ENCODE peak calls at places on chromosomes 5 and 9, in five cellular contexts. One of them, this sample, is unnamed.

GRCh38 chr5:128674837-128675446 is 136.9 kb upstream of the FBN2 start:
- DNase-seq in SK-N-SH: peak; percentile 41
- DNase-seq in GM23338: peak; percentile 75
- DNase-seq in HCT116: peak; percentile 50
- DNase-seq in PC-3: peak; percentile 84
- DNase-seq in this sample: peak; percentile 36

GRCh38 chr9:89655990-89656657 is 51.3 kb downstream of the GADD45G start:
- DNase-seq in SK-N-SH: no peak
- DNase-seq in GM23338: no peak
- DNase-seq in HCT116: no peak
- DNase-seq in PC-3: no peak
- DNase-seq in this sample: no peak

GRCh38 chr5:37615184-37615583 is 224.7 kb downstream of the GDNF start:
- DNase-seq in SK-N-SH: no peak
- DNase-seq in GM23338: no peak
- DNase-seq in HCT116: no peak
- DNase-seq in PC-3: no peak
- DNase-seq in this sample: no peak

GRCh38 chr5:122701640-122702523 is 73.0 kb upstream of the SNX2 start:
- DNase-seq in SK-N-SH: no peak
- DNase-seq in GM23338: no peak
- DNase-seq in HCT116: no peak
- DNase-seq in PC-3: no peak
- DNase-seq in this sample: peak; percentile 45

GRCh38 chr5:151721087-151721646 is 34.5 kb upstream of the SPARC start:
- DNase-seq in SK-N-SH: no peak
- DNase-seq in GM23338: no peak
- DNase-seq in HCT116: no peak
- DNase-seq in PC-3: no peak
- DNase-seq in this sample: no peak

GRCh38 chr9:104911029-104911607 is 16.8 kb downstream of the ABCA1 start:
- DNase-seq in SK-N-SH: no peak
- DNase-seq in GM23338: no peak
- DNase-seq in HCT116: no peak
- DNase-seq in PC-3: peak; percentile 48
- DNase-seq in this sample: peak; percentile 41

GRCh38 chr9:96027271-96028131 is 152.0 kb downstream of the ERCC6L2 start:
- DNase-seq in SK-N-SH: peak; percentile 41
- DNase-seq in GM23338: peak; percentile 65
- DNase-seq in HCT116: no peak
- DNase-seq in PC-3: no peak
- DNase-seq in this sample: no peak

GRCh38 chr5:2015961-2016360 is 133.2 kb upstream of the IRX4 start:
- DNase-seq in SK-N-SH: no peak
- DNase-seq in GM23338: no peak
- DNase-seq in HCT116: no peak
- DNase-seq in PC-3: no peak
- DNase-seq in this sample: no peak

GRCh38 chr9:83062653-83063527 is at the start of gene RASEF:
- DNase-seq in SK-N-SH: peak; percentile 86
- DNase-seq in GM23338: peak; percentile 88
- DNase-seq in HCT116: no peak
- DNase-seq in PC-3: peak; percentile 71
- DNase-seq in this sample: no peak

GRCh38 chr5:82939326-82939725 is 137.9 kb downstream of the TMEM167A start:
- DNase-seq in SK-N-SH: no peak
- DNase-seq in GM23338: no peak
- DNase-seq in HCT116: no peak
- DNase-seq in PC-3: no peak
- DNase-seq in this sample: no peak

GRCh38 chr9:25939116-25939515 is 260.9 kb upstream of the TUSC1 start:
- DNase-seq in SK-N-SH: no peak
- DNase-seq in GM23338: no peak
- DNase-seq in HCT116: no peak
- DNase-seq in PC-3: no peak
- DNase-seq in this sample: no peak

GRCh38 chr5:169003721-169004481 is 297.0 kb downstream of the SLIT3 start:
- DNase-seq in SK-N-SH: peak; percentile 72
- DNase-seq in GM23338: peak; percentile 52
- DNase-seq in HCT116: no peak
- DNase-seq in PC-3: no peak
- DNase-seq in this sample: no peak

GRCh38 chr9:116198344-116198743 is 44.8 kb downstream of the PAPPA start:
- DNase-seq in SK-N-SH: no peak
- DNase-seq in GM23338: no peak
- DNase-seq in HCT116: no peak
- DNase-seq in PC-3: no peak
- DNase-seq in this sample: no peak

GRCh38 chr5:167633931-167634341 is 657.5 kb upstream of the WWC1 start:
- DNase-seq in SK-N-SH: no peak
- DNase-seq in GM23338: no peak
- DNase-seq in HCT116: no peak
- DNase-seq in PC-3: no peak
- DNase-seq in this sample: no peak

GRCh38 chr5:53679261-53679660 is 118.8 kb downstream of the NDUFS4 start:
- DNase-seq in SK-N-SH: no peak
- DNase-seq in GM23338: peak; percentile 5
- DNase-seq in HCT116: no peak
- DNase-seq in PC-3: no peak
- DNase-seq in this sample: no peak

GRCh38 chr9:81455826-81456225 is 233.5 kb downstream of the TLE1 start:
- DNase-seq in SK-N-SH: no peak
- DNase-seq in GM23338: no peak
- DNase-seq in HCT116: no peak
- DNase-seq in PC-3: no peak
- DNase-seq in this sample: no peak

DNA sequence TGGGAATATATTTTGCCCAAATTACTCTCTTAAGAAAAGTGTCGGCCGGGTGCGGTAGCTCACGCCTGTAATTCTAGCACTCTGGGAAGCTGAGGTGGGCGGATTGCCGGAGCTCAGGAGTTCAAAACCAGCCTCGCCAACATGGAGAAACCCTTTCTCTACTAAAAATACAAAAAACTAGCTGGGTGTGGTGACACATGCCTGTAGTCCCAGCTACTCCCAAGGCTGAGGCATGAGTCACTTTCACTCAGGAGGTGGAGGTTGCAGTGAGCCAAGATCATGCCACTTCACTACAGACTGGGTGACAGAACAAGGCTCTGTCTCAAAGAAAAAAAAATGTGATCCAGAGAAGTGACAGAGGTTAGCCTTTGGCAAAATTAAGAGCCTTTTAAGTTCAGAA is 26.4 kb upstream of the TMEM171 start:
- DNase-seq in SK-N-SH: no peak
- DNase-seq in GM23338: no peak
- DNase-seq in HCT116: peak; percentile 59
- DNase-seq in PC-3: peak; percentile 74
- DNase-seq in this sample: no peak
- TF ChIP-seq EZH2phosphoT487 in SK-N-SH: no peak
- TF ChIP-seq EZH2phosphoT487 in GM23338: no peak
- TF ChIP-seq EZH2phosphoT487 in HCT116: no peak
- TF ChIP-seq EZH2phosphoT487 in PC-3: no peak
- TF ChIP-seq EZH2phosphoT487 in this sample: no peak

DNA sequence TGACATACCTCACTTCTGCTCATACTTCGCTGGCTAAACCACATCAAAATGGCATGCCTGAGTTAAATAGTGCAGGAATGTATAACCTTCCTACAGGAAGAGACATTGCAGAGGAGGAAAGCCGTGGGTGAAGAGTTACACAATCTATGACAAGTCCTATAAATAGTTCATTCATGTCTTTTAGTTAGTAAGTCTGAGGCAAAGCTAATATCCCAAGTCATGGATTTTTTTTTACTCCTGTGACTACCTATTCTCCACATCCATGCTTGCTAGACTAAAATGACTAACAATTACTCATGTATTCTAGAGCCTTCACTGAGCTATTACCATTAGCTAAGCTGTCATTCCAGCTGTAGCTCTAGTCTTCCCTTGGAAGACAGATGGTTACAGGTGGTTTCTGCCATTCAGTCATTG is 391.3 kb downstream of the NR2F1-AS1 start:
- DNase-seq in SK-N-SH: no peak
- DNase-seq in GM23338: no peak
- DNase-seq in HCT116: peak; percentile 78
- DNase-seq in PC-3: peak; percentile 97
- DNase-seq in this sample: no peak
- H3K4me1 ChIP-seq in SK-N-SH: peaks cover 6% of the 10 kb centered on the region
- H3K4me1 ChIP-seq in GM23338: no peaks in the 10 kb centered on the region
- H3K4me1 ChIP-seq in HCT116: peaks cover 88% of the 10 kb centered on the region
- H3K4me1 ChIP-seq in PC-3: peaks cover 66% of the 10 kb centered on the region
- H3K4me1 ChIP-seq in this sample: no peaks in the 10 kb centered on the region

DNA sequence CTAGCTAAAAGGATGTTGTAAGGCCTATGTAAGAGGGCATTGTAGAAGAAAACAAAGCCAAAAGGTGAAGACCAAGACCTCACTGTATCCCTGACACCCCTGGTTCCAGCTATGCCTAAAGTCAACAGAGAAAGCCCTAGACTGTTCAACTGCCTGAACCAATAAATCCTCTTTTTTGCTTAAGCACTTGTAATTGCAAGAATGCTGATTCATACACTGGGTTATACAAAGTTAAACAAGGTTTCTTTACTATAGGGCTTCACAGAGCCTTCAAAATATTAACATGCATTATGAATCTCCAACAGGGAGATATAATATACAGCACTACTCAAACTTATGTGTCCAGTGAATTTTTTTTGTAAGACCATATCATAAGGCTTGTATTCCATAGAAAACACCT is 112.3 kb downstream of the SAXO1 start:
- DNase-seq in SK-N-SH: no peak
- DNase-seq in GM23338: no peak
- DNase-seq in HCT116: no peak
- DNase-seq in PC-3: no peak
- DNase-seq in this sample: no peak
- H3K9me2 ChIP-seq in SK-N-SH: no peaks in the 10 kb centered on the region
- H3K9me2 ChIP-seq in GM23338: peaks cover 6% of the 10 kb centered on the region
- H3K9me2 ChIP-seq in HCT116: no peaks in the 10 kb centered on the region
- H3K9me2 ChIP-seq in PC-3: no peaks in the 10 kb centered on the region
- H3K9me2 ChIP-seq in this sample: no peaks in the 10 kb centered on the region

GRCh38 chr5:74311961-74312360 is 328.6 kb downstream of the ENC1 start:
- DNase-seq in SK-N-SH: no peak
- DNase-seq in GM23338: no peak
- DNase-seq in HCT116: no peak
- DNase-seq in PC-3: no peak
- DNase-seq in this sample: no peak
- TF ChIP-seq EZH2phosphoT487 in SK-N-SH: no peak
- TF ChIP-seq EZH2phosphoT487 in GM23338: no peak
- TF ChIP-seq EZH2phosphoT487 in HCT116: no peak
- TF ChIP-seq EZH2phosphoT487 in PC-3: no peak
- TF ChIP-seq EZH2phosphoT487 in this sample: no peak

DNA sequence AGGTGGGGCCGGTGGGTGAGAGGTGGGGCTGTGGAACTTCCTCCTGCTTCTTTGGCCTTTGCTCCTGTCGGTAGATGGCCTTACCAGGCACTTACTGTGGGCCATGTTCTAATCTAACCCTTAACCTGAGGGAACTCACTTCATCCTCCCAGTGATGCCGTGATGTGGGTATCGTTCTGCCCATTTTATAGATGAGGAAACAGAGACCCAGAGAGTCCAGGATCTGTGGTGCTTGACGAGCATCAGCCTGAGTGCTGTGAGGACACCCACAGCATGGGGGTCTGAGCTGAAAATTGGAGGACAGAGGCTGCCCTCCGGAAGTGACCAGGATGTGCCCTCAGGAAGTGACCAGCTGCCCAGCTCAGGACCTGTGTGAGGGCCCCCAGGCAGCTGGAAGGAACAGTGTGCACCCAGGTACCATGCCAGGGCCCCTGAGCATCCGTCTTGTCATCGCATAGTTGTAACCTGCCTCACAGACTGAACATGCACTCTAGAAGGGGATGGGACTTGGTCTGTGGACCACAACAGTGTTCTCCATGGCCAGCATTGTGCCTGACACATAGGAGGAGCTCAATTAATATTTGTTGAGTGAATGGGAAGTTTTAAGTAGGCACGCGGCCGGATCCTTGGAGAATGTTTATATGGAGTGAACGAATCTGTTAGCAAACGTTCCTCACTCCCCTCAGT is 8.5 kb downstream of the NEK6 start:
- DNase-seq in SK-N-SH: no peak
- DNase-seq in GM23338: no peak
- DNase-seq in HCT116: no peak
- DNase-seq in PC-3: no peak
- DNase-seq in this sample: no peak
- H3K4me1 ChIP-seq in SK-N-SH: peaks cover 25% of the 10 kb centered on the region
- H3K4me1 ChIP-seq in GM23338: peaks cover 22% of the 10 kb centered on the region
- H3K4me1 ChIP-seq in HCT116: peaks cover 22% of the 10 kb centered on the region
- H3K4me1 ChIP-seq in PC-3: peaks cover 29% of the 10 kb centered on the region
- H3K4me1 ChIP-seq in this sample: peaks cover 87% of the 10 kb centered on the region

GRCh38 chr5:9283473-9283872 is 262.4 kb downstream of the SEMA5A start:
- DNase-seq in SK-N-SH: no peak
- DNase-seq in GM23338: peak; percentile 24
- DNase-seq in HCT116: no peak
- DNase-seq in PC-3: no peak
- DNase-seq in this sample: no peak

GRCh38 chr5:9282211-9282610 is 263.7 kb downstream of the SEMA5A start:
- DNase-seq in SK-N-SH: no peak
- DNase-seq in GM23338: no peak
- DNase-seq in HCT116: no peak
- DNase-seq in PC-3: no peak
- DNase-seq in this sample: no peak

GRCh38 chr5:9283021-9283420 is 262.9 kb downstream of the SEMA5A start:
- DNase-seq in SK-N-SH: no peak
- DNase-seq in GM23338: no peak
- DNase-seq in HCT116: no peak
- DNase-seq in PC-3: peak; percentile 56
- DNase-seq in this sample: no peak

GRCh38 chr5:9284272-9284671 is 261.6 kb downstream of the SEMA5A start:
- DNase-seq in SK-N-SH: peak; percentile 7
- DNase-seq in GM23338: no peak
- DNase-seq in HCT116: no peak
- DNase-seq in PC-3: no peak
- DNase-seq in this sample: no peak

GRCh38 chr5:9284781-9285307 is 261.0 kb downstream of the SEMA5A start:
- DNase-seq in SK-N-SH: peak; percentile 27
- DNase-seq in GM23338: no peak
- DNase-seq in HCT116: no peak
- DNase-seq in PC-3: no peak
- DNase-seq in this sample: no peak
- H3K9me2 ChIP-seq in SK-N-SH: no peaks in the 10 kb centered on the region
- H3K9me2 ChIP-seq in GM23338: peaks cover 7% of the 10 kb centered on the region
- H3K9me2 ChIP-seq in HCT116: no peaks in the 10 kb centered on the region
- H3K9me2 ChIP-seq in PC-3: no peaks in the 10 kb centered on the region
- H3K9me2 ChIP-seq in this sample: no peaks in the 10 kb centered on the region

DNA sequence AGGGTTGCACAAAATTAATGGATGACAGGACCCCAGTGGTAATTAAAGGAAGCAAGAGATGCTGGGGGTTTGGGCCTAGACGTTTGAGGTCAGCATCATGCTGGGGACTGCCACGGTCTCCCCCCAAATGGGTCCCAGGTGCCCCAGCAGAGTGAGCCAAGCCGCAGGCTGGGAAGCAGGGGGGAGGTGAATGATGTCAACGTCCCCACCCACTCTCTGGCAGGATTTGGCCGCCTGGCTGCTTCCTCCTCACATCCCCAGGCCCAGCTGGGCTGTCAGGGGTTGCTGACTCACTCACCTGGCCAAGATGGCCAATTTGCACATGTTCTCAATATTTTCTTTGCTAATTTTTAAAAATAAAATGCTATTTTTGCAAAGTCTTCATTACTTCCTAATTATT is 97.6 kb upstream of the ARAP3 start:
- DNase-seq in SK-N-SH: no peak
- DNase-seq in GM23338: no peak
- DNase-seq in HCT116: no peak
- DNase-seq in PC-3: peak; percentile 27
- DNase-seq in this sample: no peak
- TF ChIP-seq EZH2phosphoT487 in SK-N-SH: no peak
- TF ChIP-seq EZH2phosphoT487 in GM23338: no peak
- TF ChIP-seq EZH2phosphoT487 in HCT116: no peak
- TF ChIP-seq EZH2phosphoT487 in PC-3: no peak
- TF ChIP-seq EZH2phosphoT487 in this sample: no peak